ENCODE peak calls at places on chromosome 15, in four cellular contexts. V is CD8-positive, alpha-beta T cell; Y is GM04504; D is Right ventricle myocardium superior. B is an unnamed sample.

GRCh38 chr15:33007295-33007855 is 187.1 kb downstream of the FMN1 start:
- DNase-seq in V (no peak), Y (no peak), D (no peak), B (no peak)

GRCh38 chr15:69862540-69862939 is 235.2 kb downstream of the TLE3 start:
- DNase-seq in V (no peak), Y (no peak), D (no peak), B (no peak)

GRCh38 chr15:67460521-67460920 is 60.4 kb upstream of the C15orf61 start:
- DNase-seq in V (no peak), Y (no peak), D (no peak), B (no peak)

GRCh38 chr15:95604634-95605036 is 725.9 kb upstream of the NR2F2 start:
- DNase-seq in V (no peak), Y (peak; percentile 88), D (no peak), B (no peak)

GRCh38 chr15:37903932-37904493 is 30.4 kb upstream of the TMCO5A start:
- DNase-seq in V (no peak), Y (no peak), D (no peak), B (no peak)

GRCh38 chr15:71945012-71945411 is 134.7 kb downstream of the NR2E3 start:
- DNase-seq in V (no peak), Y (no peak), D (no peak), B (no peak)

GRCh38 chr15:93209690-93210425 is 120.8 kb upstream of the RGMA start:
- DNase-seq in V (no peak), Y (no peak), D (no peak), B (no peak)

GRCh38 chr15:66621491-66622467 is 56.0 kb upstream of the LCTL start:
- DNase-seq in V (no peak), Y (no peak), D (no peak), B (no peak)

GRCh38 chr15:96337991-96338771 is 7.7 kb downstream of the NR2F2 start:
- DNase-seq in V (no peak), Y (no peak), D (no peak), B (no peak)

GRCh38 chr15:38714309-38715072 is 149.9 kb upstream of the RASGRP1 start:
- DNase-seq in V (no peak), Y (peak; percentile 80), D (no peak), B (no peak)

GRCh38 chr15:63075072-63075995 is 32.8 kb downstream of the TPM1 start:
- DNase-seq in V (no peak), Y (no peak), D (no peak), B (no peak)

GRCh38 chr15:29538110-29538509 is 268.5 kb upstream of the NSMCE3 start:
- DNase-seq in V (no peak), Y (no peak), D (no peak), B (peak; percentile 29)

GRCh38 chr15:60392986-60393811 is 4.6 kb downstream of the ANXA2 start:
- DNase-seq in V (no peak), Y (peak; percentile 97), D (no peak), B (peak; percentile 98)

GRCh38 chr15:88586401-88587162 is 34.6 kb upstream of the AEN start:
- DNase-seq in V (no peak), Y (no peak), D (no peak), B (no peak)

GRCh38 chr15:57557267-57557666 is 34.4 kb upstream of the MYZAP start:
- DNase-seq in V (no peak), Y (no peak), D (no peak), B (no peak)

GRCh38 chr15:25775317-25775912 is 87.7 kb downstream of the ATP10A start:
- DNase-seq in V (no peak), Y (peak; percentile 84), D (peak; percentile 76), B (no peak)

GRCh38 chr15:27967541-27967940 is 131.6 kb downstream of the OCA2 start:
- DNase-seq in V (no peak), Y (no peak), D (no peak), B (no peak)

GRCh38 chr15:35290301-35290721 is 205.2 kb upstream of the NANOGP8 start:
- DNase-seq in V (no peak), Y (no peak), D (no peak), B (peak; percentile 79)

GRCh38 chr15:100298257-100298656 is 43.5 kb downstream of the ADAMTS17 start:
- DNase-seq in V (no peak), Y (no peak), D (no peak), B (no peak)

GRCh38 chr15:70783610-70784021 is 20.3 kb upstream of the UACA start:
- DNase-seq in V (no peak), Y (no peak), D (no peak), B (peak; percentile 90)

GRCh38 chr15:77620960-77621647 is 11.6 kb downstream of the LINGO1 start:
- DNase-seq in V (no peak), Y (no peak), D (no peak), B (no peak)

B was measured in small intestine.